ENCODE peak calls at places on chromosomes 3 and 15, in ten cellular contexts. J, Y, B, C, O, G, U, Z, T and D are unnamed samples.

GRCh38 chr3:43338295-43338694 is 52.0 kb downstream of the SNRK start:
- DNase-seq in U (no peak), O (no peak), J (no peak), Z (no peak), Y (no peak), T (no peak), B (no peak), G (no peak), C (no peak), D (peak)

GRCh38 chr15:34161329-34161953 is 48.5 kb downstream of the KATNBL1 start:
- DNase-seq in Y (no peak), T (no peak), C (no peak), J (no peak), U (no peak), O (no peak), B (no peak), G (no peak), Z (no peak), D (no peak)

GRCh38 chr3:105030211-105030610 is 336.5 kb upstream of the ALCAM start:
- DNase-seq in C (no peak), U (no peak), B (no peak), O (no peak), J (no peak), G (no peak), Y (no peak), T (no peak), Z (no peak), D (no peak)

GRCh38 chr3:52907497-52907896 is 10.1 kb upstream of the STIMATE start:
- DNase-seq in Y (no peak), C (no peak), T (no peak), O (no peak), J (no peak), Z (no peak), B (no peak), U (no peak), G (no peak), D (no peak)

GRCh38 chr3:86976206-86976605 is 14.7 kb downstream of the VGLL3 start:
- DNase-seq in Y (no peak), Z (no peak), U (no peak), O (no peak), J (no peak), B (no peak), C (no peak), T (no peak), G (no peak), D (no peak)

GRCh38 chr3:123713211-123713610 is 128.4 kb upstream of the HACD2 start:
- DNase-seq in O (no peak), U (no peak), Z (no peak), C (no peak), Y (no peak), J (no peak), B (no peak), T (no peak), G (no peak), D (no peak)

GRCh38 chr15:80549191-80549590 is 145.0 kb downstream of the ARNT2 start:
- DNase-seq in U (no peak), J (no peak), G (no peak), Y (no peak), C (no peak), T (no peak), Z (no peak), O (no peak), B (peak), D (peak)

GRCh38 chr3:171417813-171418212 is 42.4 kb downstream of the TNIK start:
- DNase-seq in C (peak), Z (no peak), B (peak), U (no peak), J (no peak), O (no peak), Y (no peak), G (no peak), T (no peak), D (peak)

GRCh38 chr3:54862526-54862925 is 65.3 kb downstream of the LRTM1 start:
- DNase-seq in Z (no peak), Y (no peak), O (no peak), B (peak), J (no peak), T (no peak), C (no peak), G (no peak), U (no peak), D (no peak)

GRCh38 chr3:30914696-30915095 is 20.2 kb upstream of the GADL1 start:
- DNase-seq in C (no peak), B (no peak), Y (no peak), U (no peak), J (no peak), Z (no peak), O (no peak), G (no peak), T (no peak), D (no peak)

GRCh38 chr3:17030438-17030837 is 145.7 kb downstream of the PLCL2 start:
- DNase-seq in U (no peak), T (no peak), J (no peak), B (no peak), O (no peak), G (no peak), Z (no peak), Y (no peak), C (no peak), D (no peak)

GRCh38 chr15:69403611-69404010 is 10.5 kb upstream of the KIF23 start:
- DNase-seq in G (no peak), T (no peak), J (no peak), B (peak), Y (no peak), C (peak), Z (no peak), O (no peak), U (no peak), D (peak)

GRCh38 chr3:114454592-114455251 is 160.9 kb downstream of the TIGIT start:
- DNase-seq in T (no peak), G (no peak), B (peak), O (no peak), U (no peak), Z (peak), J (peak), Y (no peak), C (no peak), D (peak)

GRCh38 chr15:58165661-58166060 is 27.5 kb downstream of the AQP9 start:
- DNase-seq in B (no peak), U (no peak), T (no peak), J (peak), O (no peak), Y (no peak), Z (no peak), G (no peak), C (no peak), D (peak)